ENCODE peak calls at places on chromosomes 5 and 9, in eight cellular contexts. One of them, this sample, is unnamed.

GRCh38 chr5:40909233-40909632 is at the start of gene C7:
- DNase-seq in choroid plexus epithelial cell: peak; percentile 67
- DNase-seq in hypothalamus: no peak
- DNase-seq in PC-9: no peak
- DNase-seq in IMR-90: peak; percentile 19
- DNase-seq in stomach: no peak
- DNase-seq in HEK293T: no peak
- DNase-seq in RWPE1: no peak
- DNase-seq in this sample: no peak

GRCh38 chr5:56853710-56854109 is 38.4 kb downstream of the MAP3K1 start:
- DNase-seq in choroid plexus epithelial cell: no peak
- DNase-seq in hypothalamus: no peak
- DNase-seq in HEK293T: no peak
- DNase-seq in IMR-90: no peak
- DNase-seq in stomach: no peak
- DNase-seq in PC-9: no peak
- DNase-seq in RWPE1: no peak
- DNase-seq in this sample: no peak

GRCh38 chr9:14358523-14358922 is 44.6 kb upstream of the NFIB start:
- DNase-seq in HEK293T: no peak
- DNase-seq in IMR-90: peak; percentile 21
- DNase-seq in choroid plexus epithelial cell: peak; percentile 58
- DNase-seq in stomach: no peak
- DNase-seq in PC-9: no peak
- DNase-seq in hypothalamus: no peak
- DNase-seq in RWPE1: no peak
- DNase-seq in this sample: peak; percentile 72

GRCh38 chr5:56269216-56269927 is 36.2 kb upstream of the ANKRD55 start:
- DNase-seq in HEK293T: peak; percentile 33
- DNase-seq in hypothalamus: peak; percentile 0
- DNase-seq in RWPE1: peak; percentile 38
- DNase-seq in PC-9: no peak
- DNase-seq in IMR-90: peak; percentile 75
- DNase-seq in stomach: no peak
- DNase-seq in choroid plexus epithelial cell: peak; percentile 87
- DNase-seq in this sample: peak; percentile 74

GRCh38 chr5:98638701-98639100 is 134.8 kb upstream of the RGMB start:
- DNase-seq in PC-9: no peak
- DNase-seq in hypothalamus: no peak
- DNase-seq in IMR-90: peak; percentile 87
- DNase-seq in RWPE1: no peak
- DNase-seq in choroid plexus epithelial cell: peak; percentile 58
- DNase-seq in HEK293T: no peak
- DNase-seq in stomach: no peak
- DNase-seq in this sample: peak; percentile 63

GRCh38 chr5:98443916-98444315 is 329.5 kb upstream of the RGMB start:
- DNase-seq in PC-9: no peak
- DNase-seq in hypothalamus: no peak
- DNase-seq in HEK293T: no peak
- DNase-seq in RWPE1: no peak
- DNase-seq in IMR-90: no peak
- DNase-seq in stomach: no peak
- DNase-seq in choroid plexus epithelial cell: peak; percentile 29
- DNase-seq in this sample: no peak

GRCh38 chr9:33628865-33629410 is 104.9 kb downstream of the ANKRD18B start:
- DNase-seq in RWPE1: no peak
- DNase-seq in choroid plexus epithelial cell: no peak
- DNase-seq in stomach: no peak
- DNase-seq in HEK293T: no peak
- DNase-seq in IMR-90: no peak
- DNase-seq in PC-9: no peak
- DNase-seq in hypothalamus: no peak
- DNase-seq in this sample: no peak

GRCh38 chr9:135515083-135515511 is 6.1 kb upstream of the LCN1 start:
- DNase-seq in RWPE1: no peak
- DNase-seq in IMR-90: no peak
- DNase-seq in HEK293T: no peak
- DNase-seq in choroid plexus epithelial cell: no peak
- DNase-seq in stomach: peak; percentile 11
- DNase-seq in hypothalamus: no peak
- DNase-seq in PC-9: no peak
- DNase-seq in this sample: no peak

GRCh38 chr5:175485631-175486030 is 7.3 kb downstream of the SFXN1 start:
- DNase-seq in IMR-90: no peak
- DNase-seq in hypothalamus: no peak
- DNase-seq in RWPE1: no peak
- DNase-seq in PC-9: no peak
- DNase-seq in stomach: no peak
- DNase-seq in choroid plexus epithelial cell: no peak
- DNase-seq in HEK293T: no peak
- DNase-seq in this sample: no peak

GRCh38 chr5:31364881-31365636 is 166.8 kb downstream of the DROSHA start:
- DNase-seq in stomach: no peak
- DNase-seq in IMR-90: peak; percentile 90
- DNase-seq in hypothalamus: no peak
- DNase-seq in choroid plexus epithelial cell: peak; percentile 53
- DNase-seq in RWPE1: no peak
- DNase-seq in HEK293T: no peak
- DNase-seq in PC-9: no peak
- DNase-seq in this sample: peak; percentile 89

GRCh38 chr5:83718936-83719495 is 1.6 kb downstream of the HAPLN1 start:
- DNase-seq in choroid plexus epithelial cell: peak; percentile 20
- DNase-seq in stomach: no peak
- DNase-seq in hypothalamus: no peak
- DNase-seq in HEK293T: no peak
- DNase-seq in PC-9: no peak
- DNase-seq in IMR-90: no peak
- DNase-seq in RWPE1: no peak
- DNase-seq in this sample: peak; percentile 14

GRCh38 chr5:19986036-19986619 is 1.9 kb downstream of the CDH18 start:
- DNase-seq in hypothalamus: no peak
- DNase-seq in HEK293T: no peak
- DNase-seq in RWPE1: no peak
- DNase-seq in choroid plexus epithelial cell: peak; percentile 8
- DNase-seq in PC-9: no peak
- DNase-seq in IMR-90: no peak
- DNase-seq in stomach: no peak
- DNase-seq in this sample: peak; percentile 66